ENCODE peak calls at places on chromosomes 4 and X, in six cellular contexts. M, N, O, U, B and C are unnamed samples.

GRCh38 chr4:101256222-101256621 is 91.1 kb downstream of the PPP3CA start:
- DNase-seq in M (no peak), N (no peak), O (no peak), U (peak), B (no peak), C (peak)

GRCh38 chrX:107571296-107571998 is 56.9 kb upstream of the PRPS1 start:
- DNase-seq in M (no peak), N (peak), O (no peak), U (peak), B (no peak), C (peak)

GRCh38 chr4:21845663-21846062 is 102.9 kb downstream of the KCNIP4 start:
- DNase-seq in M (no peak), N (no peak), O (no peak), U (no peak), B (no peak), C (no peak)

GRCh38 chr4:145176641-145177432 is 3.6 kb downstream of the OTUD4 start:
- DNase-seq in M (no peak), N (no peak), O (no peak), U (no peak), B (no peak), C (no peak)

GRCh38 chrX:27597506-27597905 is 7.4 kb downstream of the DCAF8L2 start:
- DNase-seq in M (no peak), N (no peak), O (no peak), U (no peak), B (no peak), C (peak)

GRCh38 chr4:6571608-6572007 is 3.4 kb upstream of the MAN2B2 start:
- DNase-seq in M (no peak), N (peak), O (no peak), U (no peak), B (no peak), C (no peak)

GRCh38 chr4:70704333-70705145 is 16.2 kb downstream of the UTP3 start:
- DNase-seq in M (peak), N (peak), O (peak), U (peak), B (peak), C (peak)

GRCh38 chr4:100799767-100800539 is 282.1 kb upstream of the EMCN start:
- DNase-seq in M (no peak), N (no peak), O (no peak), U (no peak), B (no peak), C (no peak)

GRCh38 chrX:42941671-42942070 is 163.7 kb upstream of the PPP1R2C start:
- DNase-seq in M (no peak), N (no peak), O (no peak), U (no peak), B (no peak), C (no peak)

GRCh38 chr4:87249620-87250019 is 29.2 kb upstream of the KLHL8 start:
- DNase-seq in M (no peak), N (no peak), O (no peak), U (no peak), B (no peak), C (no peak)

GRCh38 chrX:120380699-120381098 is 18.8 kb downstream of the ATP1B4 start:
- DNase-seq in M (no peak), N (peak), O (no peak), U (peak), B (no peak), C (peak)

GRCh38 chr4:128639586-128640270 is 169.8 kb upstream of the JADE1 start:
- DNase-seq in M (no peak), N (no peak), O (no peak), U (no peak), B (peak), C (no peak)

GRCh38 chrX:7045238-7045955 is 102.1 kb upstream of the STS start:
- DNase-seq in M (no peak), N (no peak), O (no peak), U (no peak), B (no peak), C (no peak)

GRCh38 chr4:27910227-27910626 is 1049.6 kb downstream of the STIM2 start:
- DNase-seq in M (no peak), N (no peak), O (no peak), U (no peak), B (no peak), C (no peak)

GRCh38 chrX:11049976-11050375 is 61.2 kb upstream of the HCCS start:
- DNase-seq in M (no peak), N (no peak), O (no peak), U (no peak), B (no peak), C (no peak)

GRCh38 chr4:95045429-95045828 is 287.7 kb downstream of the BMPR1B start:
- DNase-seq in M (no peak), N (peak), O (no peak), U (no peak), B (no peak), C (no peak)

GRCh38 chrX:12978205-12979010 is 3.5 kb downstream of the TMSB4X start:
- DNase-seq in M (peak), N (peak), O (peak), U (no peak), B (no peak), C (peak)

GRCh38 chr4:76007089-76007559 is at the start of gene CXCL9:
- DNase-seq in M (no peak), N (no peak), O (no peak), U (no peak), B (no peak), C (no peak)

GRCh38 chr4:173167793-173168395 is 717 bp upstream of the GALNT7 start:
- DNase-seq in M (peak), N (peak), O (peak), U (no peak), B (no peak), C (peak)

GRCh38 chr4:7330031-7330596 is 104.6 kb downstream of the PSAPL1 start:
- DNase-seq in M (no peak), N (no peak), O (no peak), U (no peak), B (no peak), C (no peak)

GRCh38 chrX:69060631-69061408 is 104.4 kb downstream of the PJA1 start:
- DNase-seq in M (peak), N (peak), O (no peak), U (peak), B (peak), C (peak)

GRCh38 chrX:103722505-103722904 is 11.8 kb downstream of the TMEM31 start:
- DNase-seq in M (no peak), N (no peak), O (no peak), U (no peak), B (no peak), C (no peak)

GRCh38 chrX:153910446-153910845 is 6.0 kb downstream of the AVPR2 start:
- DNase-seq in M (no peak), N (no peak), O (no peak), U (no peak), B (no peak), C (no peak)

GRCh38 chrX:71291381-71291780 is 7.9 kb downstream of the NONO start:
- DNase-seq in M (no peak), N (no peak), O (no peak), U (no peak), B (no peak), C (no peak)

GRCh38 chrX:118521435-118521834 is 25.8 kb downstream of the DOCK11 start:
- DNase-seq in M (no peak), N (no peak), O (no peak), U (no peak), B (no peak), C (no peak)

GRCh38 chr4:148845609-148846008 is 403.4 kb upstream of the NR3C2 start:
- DNase-seq in M (no peak), N (no peak), O (no peak), U (no peak), B (no peak), C (no peak)

GRCh38 chr4:38169524-38169923 is 209.3 kb downstream of the PTTG2 start:
- DNase-seq in M (no peak), N (no peak), O (no peak), U (no peak), B (no peak), C (no peak)
- TF ChIP-seq JUN in M (no peak), N (no peak), O (no peak), U (no peak), B (no peak), C (no peak)

DNA sequence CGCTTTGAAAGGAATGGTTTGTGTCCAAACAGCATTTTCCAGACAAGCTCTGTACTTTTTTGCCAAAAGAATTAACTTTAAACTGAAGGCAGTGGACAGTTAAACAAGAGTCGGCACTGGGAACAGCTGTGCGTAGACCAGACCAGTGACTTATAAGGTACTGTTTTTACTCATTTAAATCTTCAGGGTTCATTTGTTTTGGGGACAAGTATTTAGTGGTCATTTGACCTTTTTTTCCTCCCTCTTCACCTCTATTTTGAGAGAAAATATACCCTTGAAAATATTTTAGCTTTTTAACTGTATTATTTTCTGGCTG is 303.8 kb downstream of the ARHGAP24 start:
- DNase-seq in M (no peak), N (no peak), O (no peak), U (no peak), B (no peak), C (peak)
- TF ChIP-seq JUN in M (no peak), N (no peak), O (no peak), U (no peak), B (no peak), C (no peak)

GRCh38 chrX:40867352-40867751 is 132.0 kb upstream of the MED14 start:
- DNase-seq in M (no peak), N (peak), O (no peak), U (peak), B (no peak), C (peak)

GRCh38 chrX:40868868-40869267 is 133.5 kb upstream of the MED14 start:
- DNase-seq in M (no peak), N (no peak), O (no peak), U (no peak), B (no peak), C (no peak)

GRCh38 chrX:40863671-40864070 is 128.3 kb upstream of the MED14 start:
- DNase-seq in M (no peak), N (no peak), O (no peak), U (no peak), B (no peak), C (no peak)

GRCh38 chrX:40866878-40867277 is 131.5 kb upstream of the MED14 start:
- DNase-seq in M (no peak), N (no peak), O (no peak), U (no peak), B (no peak), C (peak)

DNA sequence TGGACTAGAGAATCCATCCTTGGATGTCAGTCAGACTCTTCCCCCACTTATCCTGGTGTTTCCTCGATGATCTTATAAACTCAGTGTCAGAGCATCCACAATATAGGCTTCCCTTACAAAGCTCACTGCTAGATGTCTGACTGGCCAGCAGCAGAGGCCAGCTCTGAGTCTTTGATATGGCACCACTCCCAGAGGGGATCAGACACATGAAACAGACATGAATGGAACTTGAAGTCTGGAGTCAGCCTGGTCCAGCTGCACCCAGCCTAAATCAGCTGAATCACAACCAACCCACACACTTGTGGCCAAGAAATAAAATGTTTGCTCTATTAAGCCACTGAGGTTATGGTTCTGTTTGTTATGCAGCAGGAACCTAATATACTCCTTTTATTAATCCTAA is 129.6 kb upstream of the MED14 start:
- DNase-seq in M (no peak), N (no peak), O (no peak), U (no peak), B (no peak), C (no peak)
- TF ChIP-seq JUN in M (no peak), N (no peak), O (no peak), U (no peak), B (no peak), C (no peak)

GRCh38 chrX:44675364-44676024 is 132.8 kb upstream of the FUNDC1 start:
- DNase-seq in M (no peak), N (peak), O (peak), U (no peak), B (no peak), C (peak)
- TF ChIP-seq JUN in M (no peak), N (no peak), O (no peak), U (no peak), B (no peak), C (no peak)